ENCODE peak calls at places on chromosomes 7 and 10, in seven cellular contexts. Y is cardiac fibroblast, N is OCI-LY7, P is AG04450, J is small intestine, F is fibroblast of the aortic adventitia, L is suprapubic skin. D is an unnamed sample.
A peak's percentile ranks its signal among the peaks of the same experiment; 100 is the strongest.

GRCh38 chr10:75180592-75180991 is 30.0 kb upstream of the VDAC2 start:
- DNase-seq in J (no peak), Y (peak; percentile 31), N (no peak), P (no peak), L (no peak), F (peak; percentile 79), D (no peak)

GRCh38 chr7:44275829-44276570 is 49.4 kb downstream of the CAMK2B start:
- DNase-seq in J (no peak), Y (no peak), L (no peak), P (no peak), N (no peak), F (no peak), D (no peak)

GRCh38 chr10:13500201-13500600 is 28.6 kb downstream of the BEND7 start:
- DNase-seq in L (no peak), N (no peak), F (no peak), Y (peak; percentile 5), J (no peak), P (no peak), D (no peak)

GRCh38 chr10:122999347-122999746 is 9.2 kb downstream of the IKZF5 start:
- DNase-seq in P (no peak), L (no peak), Y (peak; percentile 7), N (no peak), J (peak; percentile 11), F (no peak), D (no peak)

GRCh38 chr7:73718905-73719805 is at the start of gene STX1A:
- DNase-seq in P (no peak), F (peak; percentile 58), J (peak; percentile 72), Y (peak; percentile 63), L (no peak), N (peak; percentile 83), D (peak; percentile 58)

GRCh38 chr7:51175316-51175991 is 141.2 kb downstream of the COBL start:
- DNase-seq in N (no peak), J (no peak), Y (no peak), F (no peak), L (no peak), P (no peak), D (no peak)

GRCh38 chr7:102253973-102254370 is 32.7 kb upstream of the SH2B2 start:
- DNase-seq in L (no peak), F (no peak), N (no peak), J (no peak), Y (no peak), P (no peak), D (no peak)

GRCh38 chr7:103114576-103115008 is 34.3 kb downstream of the NAPEPLD start:
- DNase-seq in Y (no peak), L (no peak), N (no peak), J (no peak), F (no peak), P (no peak), D (no peak)

GRCh38 chr7:74452748-74453320 is 872 bp upstream of the GTF2IRD1 start:
- DNase-seq in J (peak; percentile 77), P (no peak), N (no peak), Y (no peak), F (peak; percentile 34), L (no peak), D (peak; percentile 33)

GRCh38 chr10:1559311-1559710 is 178.0 kb downstream of the ADARB2 start:
- DNase-seq in F (no peak), J (no peak), N (no peak), P (no peak), L (peak; percentile 68), Y (no peak), D (no peak)

GRCh38 chr10:115525141-115525540 is 432.0 kb downstream of the ATRNL1 start:
- DNase-seq in F (no peak), L (no peak), P (no peak), Y (no peak), N (no peak), J (no peak), D (no peak)

GRCh38 chr7:31918706-31919393 is 151.4 kb downstream of the PDE1C start:
- DNase-seq in Y (no peak), F (no peak), J (no peak), L (no peak), N (no peak), P (no peak), D (no peak)

GRCh38 chr10:85444868-85445267 is 921.7 kb downstream of the GRID1 start:
- DNase-seq in J (no peak), L (no peak), P (no peak), F (no peak), N (no peak), Y (no peak), D (no peak)

GRCh38 chr7:91030680-91031079 is 233.6 kb upstream of the FZD1 start:
- DNase-seq in F (no peak), P (no peak), L (no peak), J (no peak), Y (no peak), N (no peak), D (no peak)

GRCh38 chr7:111089822-111090426 is 1.0 kb upstream of the LRRN3 start:
- DNase-seq in L (no peak), Y (peak; percentile 73), N (peak; percentile 44), P (no peak), J (peak; percentile 64), F (peak; percentile 75), D (peak; percentile 24)

GRCh38 chr10:123548779-123549178 is 117.4 kb upstream of the GPR26 start:
- DNase-seq in P (no peak), Y (no peak), N (no peak), J (no peak), F (no peak), L (peak; percentile 16), D (no peak)

GRCh38 chr7:138951953-138952352 is 29.2 kb downstream of the KIAA1549 start:
- DNase-seq in P (no peak), J (no peak), F (no peak), Y (no peak), L (no peak), N (no peak), D (no peak)

GRCh38 chr10:70729763-70730357 is 55.3 kb downstream of the TBATA start:
- DNase-seq in N (no peak), L (no peak), P (no peak), J (peak; percentile 26), Y (no peak), F (no peak), D (no peak)

GRCh38 chr7:4189151-4189570 is 492.9 kb upstream of the FOXK1 start:
- DNase-seq in N (no peak), L (peak; percentile 90), P (no peak), F (no peak), J (peak; percentile 69), Y (peak; percentile 29), D (peak; percentile 96)

GRCh38 chr10:5094265-5095205 is at the start of gene AKR1C3:
- DNase-seq in N (peak; percentile 2), P (peak; percentile 38), F (peak; percentile 91), J (peak; percentile 88), L (no peak), Y (peak; percentile 88), D (peak; percentile 80)

GRCh38 chr7:36887969-36888368 is 163.7 kb upstream of the AOAH start:
- DNase-seq in J (no peak), N (no peak), Y (no peak), F (no peak), L (no peak), P (no peak), D (no peak)

GRCh38 chr10:35259769-35260397 is 76.4 kb upstream of the CCNY start:
- DNase-seq in J (no peak), P (peak; percentile 87), L (no peak), Y (peak; percentile 96), N (no peak), F (peak; percentile 82), D (peak; percentile 93)

GRCh38 chr7:44750921-44751571 is 2.4 kb downstream of the ZMIZ2 start:
- DNase-seq in Y (no peak), P (no peak), F (no peak), J (peak; percentile 30), N (peak; percentile 50), L (no peak), D (peak; percentile 45)

GRCh38 chr10:23314835-23315239 is 29.8 kb downstream of the C10orf67 start:
- DNase-seq in L (no peak), J (peak; percentile 75), Y (peak; percentile 92), N (peak; percentile 80), P (peak; percentile 71), F (peak; percentile 92), D (peak; percentile 68)

GRCh38 chr10:76881477-76882220 is 756.0 kb downstream of the KCNMA1 start:
- DNase-seq in F (peak; percentile 31), P (peak; percentile 6), N (no peak), L (no peak), J (no peak), Y (peak; percentile 33), D (peak; percentile 9)

GRCh38 chr7:1746491-1746975 is 76.5 kb downstream of the ELFN1 start:
- DNase-seq in J (no peak), P (no peak), N (no peak), L (no peak), Y (no peak), F (no peak), D (no peak)

GRCh38 chr7:16130127-16131110 is 290.9 kb downstream of the CRPPA start:
- DNase-seq in J (no peak), P (no peak), F (peak; percentile 60), Y (peak; percentile 37), N (no peak), L (no peak), D (no peak)
- H3K4me3 ChIP-seq in J (no peak overlapping the region), P (no peak overlapping the region), F (no peak overlapping the region), Y (no peak overlapping the region), N (no peak overlapping the region), L (no peak overlapping the region), D (no peak overlapping the region)

GRCh38 chr7:47936323-47936722 is 11.9 kb downstream of the PKD1L1 start:
- DNase-seq in L (no peak), F (no peak), Y (no peak), P (no peak), N (no peak), J (no peak), D (no peak)
- H3K4me3 ChIP-seq in L (no peak overlapping the region), F (no peak overlapping the region), Y (no peak overlapping the region), P (no peak overlapping the region), N (peak overlapping the region; percentile 36), J (no peak overlapping the region), D (no peak overlapping the region)

DNA sequence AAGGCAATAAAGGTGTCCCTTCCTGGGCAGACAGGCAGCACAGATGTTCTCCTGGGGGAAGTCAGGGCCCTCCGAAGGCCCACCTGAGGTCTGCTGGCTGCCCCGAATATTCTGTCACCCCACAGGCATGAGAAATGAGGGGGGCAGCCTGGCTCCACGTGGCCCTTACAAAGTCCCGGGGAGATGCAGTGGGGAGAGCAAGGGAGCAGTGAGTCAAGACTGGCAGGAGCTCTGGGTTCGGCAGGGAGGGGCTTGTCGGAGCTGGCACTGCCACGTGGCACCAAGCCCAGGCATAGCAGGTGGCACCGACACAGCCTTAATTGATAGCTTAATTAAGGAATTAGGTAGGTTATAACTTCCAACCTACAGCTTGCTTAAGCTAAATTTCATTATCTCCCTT is 163.9 kb downstream of the USP6NL start:
- DNase-seq in N (no peak), F (no peak), J (no peak), L (peak; percentile 67), Y (no peak), P (no peak), D (no peak)
- H3K4me3 ChIP-seq in N (peak overlapping the region; percentile 60), F (no peak overlapping the region), J (no peak overlapping the region), L (no peak overlapping the region), Y (no peak overlapping the region), P (no peak overlapping the region), D (no peak overlapping the region)

DNA sequence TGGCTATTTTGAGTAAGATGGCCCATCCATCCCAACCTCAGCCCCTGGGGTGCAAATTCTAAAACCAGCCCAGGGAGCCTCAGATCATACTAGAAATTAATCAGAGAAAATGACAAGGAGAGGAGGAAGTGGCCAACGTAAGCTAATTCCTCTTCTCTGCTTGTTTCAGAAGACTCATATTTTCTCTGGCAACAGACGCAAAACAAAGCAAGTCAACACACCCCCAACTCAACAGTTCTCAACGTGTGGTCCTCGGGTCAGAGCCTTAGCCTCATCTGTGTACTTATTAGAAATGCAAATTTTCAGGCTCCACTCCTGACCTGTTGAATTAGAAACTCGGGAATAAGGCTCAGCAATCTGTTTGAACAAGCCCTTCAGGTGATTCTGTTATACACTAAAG is 413.9 kb upstream of the AUTS2 start:
- DNase-seq in J (no peak), F (no peak), L (no peak), Y (no peak), N (no peak), P (no peak), D (no peak)
- H3K4me3 ChIP-seq in J (no peak overlapping the region), F (no peak overlapping the region), L (no peak overlapping the region), Y (no peak overlapping the region), N (no peak overlapping the region), P (no peak overlapping the region), D (no peak overlapping the region)

D was measured in mammary epithelial cell.